ENCODE peak calls at places on chromosomes 1 and 21, in four cellular contexts. N is psoas muscle, W is lung, L is fibroblast of lung. Z is an unnamed sample.

GRCh38 chr1:109776911-109777310 is 13.2 kb upstream of the EPS8L3 start:
- DNase-seq in N (peak), W (peak), L (peak), Z (peak)

GRCh38 chr1:246875041-246876026 is 56.4 kb downstream of the AHCTF1 start:
- DNase-seq in N (no peak), W (no peak), L (peak), Z (no peak)

GRCh38 chr1:101109791-101110190 is 84.2 kb upstream of the DPH5 start:
- DNase-seq in N (no peak), W (no peak), L (no peak), Z (no peak)

GRCh38 chr1:107196973-107197562 is 56.2 kb downstream of the NTNG1 start:
- DNase-seq in N (no peak), W (no peak), L (peak), Z (no peak)

GRCh38 chr21:43902441-43902840 is 37.4 kb downstream of the AGPAT3 start:
- DNase-seq in N (no peak), W (no peak), L (peak), Z (no peak)

GRCh38 chr1:198681831-198682756 is 43.3 kb downstream of the PTPRC start:
- DNase-seq in N (peak), W (peak), L (peak), Z (no peak)

GRCh38 chr1:63004868-63005267 is 220.9 kb downstream of the ATG4C start:
- DNase-seq in N (no peak), W (no peak), L (peak), Z (no peak)

GRCh38 chr1:201349091-201349490 is 28.4 kb downstream of the TNNT2 start:
- DNase-seq in N (no peak), W (no peak), L (no peak), Z (no peak)

GRCh38 chr1:190001187-190001586 is 476.5 kb downstream of the BRINP3 start:
- DNase-seq in N (no peak), W (no peak), L (peak), Z (no peak)

GRCh38 chr1:53336146-53336545 is 8.3 kb upstream of the LRP8 start:
- DNase-seq in N (no peak), W (no peak), L (no peak), Z (no peak)

GRCh38 chr1:28145728-28146127 is 30.8 kb downstream of the PTAFR start:
- DNase-seq in N (no peak), W (no peak), L (no peak), Z (no peak)

GRCh38 chr1:177936016-177936415 is 33.8 kb downstream of the SEC16B start:
- DNase-seq in N (no peak), W (no peak), L (no peak), Z (no peak)

GRCh38 chr1:215583185-215583692 is 16.1 kb downstream of the KCTD3 start:
- DNase-seq in N (no peak), W (no peak), L (no peak), Z (no peak)

GRCh38 chr1:112840631-112841624 is 115.1 kb downstream of the SLC16A1 start:
- DNase-seq in N (no peak), W (no peak), L (no peak), Z (no peak)

GRCh38 chr1:1150100-1150499 is 23.6 kb upstream of the TTLL10 start:
- DNase-seq in N (no peak), W (no peak), L (no peak), Z (no peak)

GRCh38 chr1:938711-939504 is 15.2 kb downstream of the SAMD11 start:
- DNase-seq in N (no peak), W (no peak), L (no peak), Z (no peak)

GRCh38 chr1:167862432-167863076 is 51.4 kb downstream of the ADCY10 start:
- DNase-seq in N (no peak), W (no peak), L (peak), Z (no peak)

GRCh38 chr1:34736711-34737110 is 18.1 kb upstream of the GJB5 start:
- DNase-seq in N (no peak), W (no peak), L (no peak), Z (no peak)

GRCh38 chr1:19775317-19775716 is 24.4 kb downstream of the TMCO4 start:
- DNase-seq in N (no peak), W (no peak), L (no peak), Z (no peak)

GRCh38 chr1:223665592-223666312 is at the start of gene CAPN8:
- DNase-seq in N (no peak), W (peak), L (no peak), Z (no peak)

GRCh38 chr21:28516996-28517592 is 475.6 kb downstream of the LTN1 start:
- DNase-seq in N (peak), W (peak), L (peak), Z (no peak)

GRCh38 chr1:99728494-99729235 is 37.8 kb downstream of the FRRS1 start:
- DNase-seq in N (no peak), W (no peak), L (no peak), Z (no peak)

GRCh38 chr21:15197696-15198095 is 132.9 kb upstream of the NRIP1 start:
- DNase-seq in N (no peak), W (no peak), L (peak), Z (no peak)

DNA sequence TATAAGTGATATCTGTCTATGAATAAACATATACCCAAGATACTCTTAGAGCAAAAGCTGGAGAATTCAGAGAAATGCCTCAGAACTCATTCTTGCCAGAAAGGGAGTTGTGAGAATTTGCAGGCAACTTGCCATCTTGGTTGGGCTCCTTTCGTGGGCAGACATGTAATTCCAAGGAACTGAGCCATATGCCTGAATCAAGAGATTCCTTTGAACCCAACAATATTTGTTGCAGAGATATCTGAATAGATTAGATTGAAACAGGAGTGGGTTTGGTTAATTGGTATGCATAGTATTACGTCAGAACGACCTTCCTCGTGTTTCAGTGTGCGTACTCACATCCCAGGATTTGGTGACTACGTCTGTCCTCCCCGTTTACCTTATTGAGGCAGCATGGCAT is 67.0 kb downstream of the TGFB2 start:
- DNase-seq in N (no peak), W (no peak), L (no peak), Z (no peak)
- H3K27ac ChIP-seq in N (peak), W (no peak), L (no peak), Z (no peak)

GRCh38 chr1:41391834-41392527 is 30.7 kb downstream of the FOXO6 start:
- DNase-seq in N (no peak), W (no peak), L (no peak), Z (no peak)
- TF ChIP-seq CTCF in N (no peak), W (no peak), L (no peak), Z (no peak)

GRCh38 chr1:202964755-202965440 is 2.2 kb downstream of the CYB5R1 start:
- DNase-seq in N (peak), W (no peak), L (no peak), Z (no peak)
- H3K27ac ChIP-seq in N (peak), W (peak), L (no peak), Z (peak)

DNA sequence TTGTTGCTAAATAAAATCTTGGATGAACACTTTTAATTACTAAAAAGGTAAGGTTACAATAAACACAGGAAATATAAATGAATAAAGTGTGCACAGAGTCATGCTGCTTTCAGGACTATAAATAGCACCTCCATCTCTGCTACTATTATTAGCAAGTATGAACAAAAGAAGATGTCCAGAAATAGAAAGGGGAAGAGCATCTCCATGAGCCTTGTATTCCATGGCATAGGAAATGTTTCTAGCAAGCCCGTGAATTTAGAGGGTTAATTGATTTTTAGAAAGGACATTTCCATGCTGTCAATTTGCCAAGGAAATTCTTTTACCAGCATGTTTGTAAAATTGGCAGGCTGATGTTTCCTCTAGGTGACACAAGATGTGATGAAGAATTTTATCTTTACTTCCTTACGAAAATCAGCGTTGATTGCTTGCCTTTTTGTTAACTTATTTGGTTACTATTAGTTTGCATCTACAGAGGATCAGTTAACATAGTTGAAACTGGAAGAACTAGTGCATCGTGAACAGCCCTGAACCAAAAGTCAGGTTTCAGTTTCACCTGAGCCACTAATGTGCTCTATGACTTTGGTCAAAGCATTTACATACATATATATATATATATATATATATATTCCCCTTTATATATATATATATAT is 45.3 kb downstream of the NR5A2 start:
- DNase-seq in N (no peak), W (no peak), L (no peak), Z (no peak)
- TF ChIP-seq CTCF in N (no peak), W (no peak), L (no peak), Z (no peak)